ENCODE peak calls at places on chromosomes 7 and 10, in four cellular contexts. R is astrocyte of the spinal cord, L is A549, I is prostate gland. X is an unnamed sample.

GRCh38 chr7:75946207-75946855 is 31.4 kb downstream of the POR start:
- DNase-seq in L (no peak), I (no peak), R (no peak), X (no peak)

GRCh38 chr7:21251166-21251806 is 176.6 kb upstream of the SP4 start:
- DNase-seq in I (peak), L (no peak), R (no peak), X (no peak)

GRCh38 chr10:29438271-29438670 is 149.4 kb downstream of the LYZL1 start:
- DNase-seq in R (no peak), L (no peak), I (no peak), X (no peak)

GRCh38 chr7:68629-69028 is 123.7 kb upstream of the FAM20C start:
- DNase-seq in I (no peak), R (no peak), L (peak), X (peak)

GRCh38 chr10:21519981-21520436 is 5.5 kb downstream of the SKIDA1 start:
- DNase-seq in R (peak), L (peak), I (peak), X (peak)

GRCh38 chr7:152338553-152338952 is 97.2 kb downstream of the KMT2C start:
- DNase-seq in L (no peak), I (no peak), R (no peak), X (peak)

GRCh38 chr7:102973096-102973802 is 60.4 kb downstream of the LRRC17 start:
- DNase-seq in R (no peak), I (no peak), L (peak), X (peak)

GRCh38 chr10:77301305-77301730 is 336.3 kb downstream of the KCNMA1 start:
- DNase-seq in L (no peak), R (peak), I (no peak), X (peak)

GRCh38 chr10:89518108-89518507 is 17.3 kb downstream of the SLC16A12 start:
- DNase-seq in R (peak), L (no peak), I (no peak), X (peak)

GRCh38 chr10:96341219-96342182 is 17.3 kb downstream of the OPALIN start:
- DNase-seq in L (no peak), I (no peak), R (no peak), X (no peak)

GRCh38 chr7:107874605-107875446 is 16.2 kb upstream of the DLD start:
- DNase-seq in I (peak), L (peak), R (peak), X (peak)

GRCh38 chr7:70190266-70190665 is 592.0 kb downstream of the AUTS2 start:
- DNase-seq in R (no peak), L (no peak), I (no peak), X (no peak)

GRCh38 chr10:60114765-60115586 is 208.6 kb upstream of the CCDC6 start:
- DNase-seq in L (peak), R (peak), I (no peak), X (peak)

GRCh38 chr10:100969175-100970075 is at the start of gene SEMA4G:
- DNase-seq in L (peak), I (peak), R (peak), X (peak)

GRCh38 chr10:133460208-133460769 is 6.5 kb downstream of the SCART1 start:
- DNase-seq in I (no peak), R (no peak), L (no peak), X (no peak)

GRCh38 chr10:71243756-71244637 is 31.6 kb downstream of the UNC5B start:
- DNase-seq in I (no peak), R (no peak), L (peak), X (no peak)

GRCh38 chr10:75352650-75353049 is 48.9 kb downstream of the ZNF503 start:
- DNase-seq in R (peak), L (no peak), I (no peak), X (peak)

DNA sequence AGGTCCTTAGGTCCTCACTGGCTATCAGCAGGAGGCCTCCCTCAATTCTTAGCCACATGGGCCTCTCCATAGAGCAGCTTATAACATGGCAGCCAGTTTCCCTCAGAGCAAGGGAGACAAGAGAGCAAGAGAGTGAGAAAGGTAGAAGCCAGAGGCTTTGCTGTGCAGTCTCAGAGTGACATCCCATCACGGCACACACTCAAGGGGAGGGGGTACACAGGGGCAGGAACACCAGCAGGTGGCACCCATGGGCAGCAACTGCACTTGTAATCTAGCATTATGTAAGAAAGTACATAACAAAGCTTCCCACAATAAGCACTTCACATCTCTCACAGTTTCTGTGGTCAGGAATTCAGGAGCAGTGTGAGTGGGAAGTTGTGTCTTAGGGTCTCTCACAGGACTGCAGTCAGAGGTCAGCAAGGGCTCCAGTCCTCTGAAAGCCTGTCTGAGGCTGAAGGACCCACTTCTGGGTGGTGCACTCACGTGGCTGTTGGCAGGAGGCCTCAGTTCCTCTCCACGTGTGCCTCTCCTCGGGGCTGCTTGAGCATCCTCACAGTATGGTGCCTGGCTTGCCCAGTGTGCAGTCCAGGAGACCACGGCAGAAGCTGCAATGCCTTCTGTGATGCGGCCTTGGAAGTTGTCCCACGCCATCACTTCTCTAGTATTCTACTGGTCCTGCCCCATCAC is 159.4 kb downstream of the OAT start:
- DNase-seq in R (no peak), I (no peak), L (peak), X (peak)
- TF ChIP-seq CTCF in R (peak), I (no peak), L (no peak), X (peak)

DNA sequence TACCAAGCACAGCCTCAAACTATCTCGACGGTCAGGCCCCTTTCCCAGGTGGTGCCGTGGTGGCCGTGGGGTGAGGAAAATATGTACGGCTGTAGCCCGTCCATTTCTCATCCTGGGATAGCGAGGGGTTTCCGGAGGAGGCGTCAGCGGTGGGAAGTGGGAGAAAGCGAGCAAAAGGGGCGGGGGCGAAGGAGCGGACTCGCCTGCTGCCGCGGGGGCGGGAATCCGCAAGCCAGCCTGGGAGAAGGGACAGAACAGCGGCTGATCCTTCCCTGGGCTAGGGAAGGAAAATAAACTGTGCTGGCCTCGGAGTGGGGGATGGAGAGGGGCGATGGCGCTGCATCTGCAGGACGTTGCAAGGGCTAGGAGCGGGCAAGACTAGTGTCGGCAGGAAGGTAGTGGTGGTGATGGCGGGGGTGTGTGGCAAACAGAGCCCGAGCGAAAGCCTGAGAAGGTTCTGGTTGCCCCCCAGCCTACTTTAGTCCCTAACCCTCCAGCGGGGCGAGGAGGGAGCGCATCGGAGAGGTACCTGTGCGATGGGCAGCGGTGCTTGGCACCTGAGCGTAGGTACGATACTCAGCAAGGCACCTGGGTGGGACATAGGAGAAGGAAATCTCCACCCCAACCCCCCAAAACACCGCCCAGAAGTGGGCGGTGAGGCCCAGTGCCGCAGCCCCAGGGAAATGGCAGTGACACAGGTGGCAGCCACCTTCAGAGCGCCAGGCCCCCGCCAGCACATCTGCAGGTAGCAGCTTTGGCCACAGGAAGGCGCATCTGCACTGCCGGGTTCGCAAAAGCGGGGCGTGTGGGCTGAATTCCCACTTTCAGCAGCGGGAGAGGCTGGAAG is 49.9 kb upstream of the STEAP1B start:
- DNase-seq in I (no peak), L (peak), R (peak), X (no peak)
- H3K4me3 ChIP-seq in I (no peak), L (peak), R (peak), X (peak)

GRCh38 chr10:122510736-122511135 is 49.4 kb downstream of the HTRA1 start:
- DNase-seq in I (no peak), R (no peak), L (no peak), X (no peak)
- TF ChIP-seq CTCF in I (no peak), R (no peak), L (no peak), X (no peak)

DNA sequence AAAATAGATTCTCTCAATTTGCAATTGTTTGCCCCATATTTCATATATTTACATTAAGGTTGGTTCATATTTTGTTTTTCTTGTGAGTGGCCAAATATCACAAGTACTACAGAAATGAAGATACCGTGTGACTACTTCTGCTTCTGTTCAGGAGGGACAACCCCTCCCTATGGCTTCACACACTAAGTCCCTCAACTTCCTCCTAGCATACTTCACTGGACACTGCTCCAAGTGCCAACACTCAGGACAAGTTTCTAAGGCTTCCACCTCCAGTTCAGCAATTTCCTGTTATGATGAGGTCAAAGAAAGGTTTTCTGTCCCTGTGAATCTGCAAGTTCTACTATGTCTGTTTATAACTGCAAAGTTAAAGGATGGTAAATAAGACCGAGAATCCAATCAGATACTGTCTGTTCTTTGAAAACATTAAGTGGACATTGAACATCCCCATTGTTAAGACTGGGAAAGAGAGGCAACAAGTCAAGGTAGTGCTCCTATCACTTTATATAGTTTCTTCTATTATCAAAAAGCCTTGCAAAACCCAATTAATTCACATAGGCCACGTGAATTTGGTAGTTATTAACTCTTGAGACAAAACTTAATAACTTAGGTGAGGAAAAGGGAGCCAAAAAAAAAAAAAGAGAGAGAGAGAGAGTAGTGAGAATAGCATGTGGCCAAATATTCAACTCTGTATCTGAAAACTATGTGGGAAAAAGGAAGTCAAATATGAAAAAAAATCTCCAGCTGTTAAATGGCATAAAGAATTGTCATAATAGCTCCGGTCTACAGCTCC is 81.3 kb upstream of the DKK1 start:
- DNase-seq in L (peak), R (no peak), I (no peak), X (peak)
- H3K4me3 ChIP-seq in L (peak), R (peak), I (no peak), X (peak)

DNA sequence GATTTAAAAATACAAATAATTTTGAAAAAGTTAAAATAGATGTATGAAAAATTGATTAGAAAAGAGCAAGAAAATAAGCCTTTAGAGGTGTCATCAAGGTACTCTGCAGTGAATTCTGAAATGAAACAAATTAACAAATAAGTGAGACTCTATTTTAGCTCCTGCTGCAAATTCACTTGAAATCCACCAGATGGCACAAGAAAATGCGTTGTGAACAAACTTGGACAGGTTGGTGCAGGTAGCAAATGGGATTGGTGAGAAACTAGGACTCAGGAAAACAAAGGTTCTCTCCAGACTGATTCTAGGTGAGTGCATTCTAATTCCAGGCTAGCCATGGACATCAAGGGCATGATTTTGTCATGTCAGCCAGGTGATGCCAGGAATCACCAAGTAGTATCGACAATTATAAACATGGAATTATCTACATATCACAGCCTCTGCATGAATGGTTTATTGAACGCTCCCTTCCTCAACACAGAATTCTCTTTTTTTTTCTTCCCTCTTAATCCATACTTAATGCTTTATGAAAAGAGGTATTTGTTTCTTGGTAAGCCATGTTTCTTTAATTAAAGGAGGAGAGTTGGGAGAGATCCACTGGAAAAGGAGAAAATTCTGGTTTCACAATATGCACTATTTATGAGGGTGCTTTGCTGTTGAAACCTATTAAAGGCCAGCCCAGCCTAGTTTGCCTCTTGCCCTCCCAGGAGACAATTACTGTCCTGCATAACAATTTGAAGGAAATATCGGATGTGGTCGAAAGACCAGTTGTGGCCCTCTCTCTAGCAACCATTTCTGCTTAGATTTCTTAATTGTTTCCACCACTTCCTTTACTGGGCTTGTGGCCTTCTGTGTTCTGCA is 118.1 kb downstream of the ZNF365 start:
- DNase-seq in I (no peak), R (peak), L (peak), X (peak)
- TF ChIP-seq CTCF in I (peak), R (peak), L (peak), X (peak)

GRCh38 chr10:30439931-30440330 is 5.9 kb downstream of the MAP3K8 start:
- DNase-seq in I (no peak), R (no peak), L (no peak), X (no peak)
- H3K4me3 ChIP-seq in I (no peak), R (no peak), L (no peak), X (no peak)

GRCh38 chr7:131488361-131488760 is 68.1 kb downstream of the PODXL start:
- DNase-seq in L (no peak), R (no peak), I (no peak), X (no peak)
- TF ChIP-seq CTCF in L (no peak), R (peak), I (no peak), X (peak)

GRCh38 chr7:138163800-138164199 is 87.5 kb downstream of the AKR1D1 start:
- DNase-seq in R (no peak), L (no peak), I (no peak), X (no peak)
- H3K4me3 ChIP-seq in R (no peak), L (no peak), I (no peak), X (no peak)

GRCh38 chr7:54946764-54947163 is 72.1 kb upstream of the EGFR start:
- DNase-seq in L (no peak), I (peak), R (no peak), X (no peak)

GRCh38 chr7:54944179-54944578 is 74.6 kb upstream of the EGFR start:
- DNase-seq in I (peak), L (no peak), R (peak), X (peak)

GRCh38 chr7:54946271-54946670 is 72.5 kb upstream of the EGFR start:
- DNase-seq in L (no peak), R (no peak), I (no peak), X (no peak)

GRCh38 chr7:54947266-54947665 is 71.6 kb upstream of the EGFR start:
- DNase-seq in I (no peak), R (no peak), L (no peak), X (no peak)
- TF ChIP-seq CTCF in I (no peak), R (no peak), L (no peak), X (no peak)